ENCODE peak calls at places on chromosome 1, in five cellular contexts. Q, T, R, Y and U are unnamed samples.

GRCh38 chr1:19559641-19560040 is 74.3 kb upstream of the CAPZB start:
- DNase-seq in Q (no peak), T (peak; percentile 82), R (no peak), Y (no peak), U (no peak)

GRCh38 chr1:112790920-112791722 is 76.0 kb upstream of the PPM1J start:
- DNase-seq in Q (no peak), T (no peak), R (peak; percentile 81), Y (no peak), U (no peak)

GRCh38 chr1:151934048-151934493 is 24.8 kb upstream of the THEM4 start:
- DNase-seq in Q (peak; percentile 76), T (peak; percentile 60), R (peak; percentile 52), Y (no peak), U (peak; percentile 54)

GRCh38 chr1:37764888-37765441 is at the start of gene EPHA10:
- DNase-seq in Q (no peak), T (no peak), R (peak; percentile 97), Y (no peak), U (no peak)

GRCh38 chr1:180213401-180214177 is 16.5 kb upstream of the LHX4 start:
- DNase-seq in Q (peak; percentile 19), T (no peak), R (no peak), Y (peak; percentile 20), U (peak; percentile 100)

GRCh38 chr1:63827411-63828321 is 53.8 kb downstream of the ROR1 start:
- DNase-seq in Q (no peak), T (peak; percentile 25), R (no peak), Y (no peak), U (no peak)

GRCh38 chr1:205229916-205230700 is 2.4 kb downstream of the TMCC2 start:
- DNase-seq in Q (no peak), T (no peak), R (no peak), Y (no peak), U (no peak)

GRCh38 chr1:203937678-203938330 is 76.4 kb downstream of the SNRPE start:
- DNase-seq in Q (no peak), T (no peak), R (no peak), Y (no peak), U (no peak)

GRCh38 chr1:115706774-115707425 is 61.6 kb downstream of the CASQ2 start:
- DNase-seq in Q (peak; percentile 31), T (peak; percentile 63), R (peak; percentile 45), Y (peak; percentile 7), U (peak; percentile 67)

DNA sequence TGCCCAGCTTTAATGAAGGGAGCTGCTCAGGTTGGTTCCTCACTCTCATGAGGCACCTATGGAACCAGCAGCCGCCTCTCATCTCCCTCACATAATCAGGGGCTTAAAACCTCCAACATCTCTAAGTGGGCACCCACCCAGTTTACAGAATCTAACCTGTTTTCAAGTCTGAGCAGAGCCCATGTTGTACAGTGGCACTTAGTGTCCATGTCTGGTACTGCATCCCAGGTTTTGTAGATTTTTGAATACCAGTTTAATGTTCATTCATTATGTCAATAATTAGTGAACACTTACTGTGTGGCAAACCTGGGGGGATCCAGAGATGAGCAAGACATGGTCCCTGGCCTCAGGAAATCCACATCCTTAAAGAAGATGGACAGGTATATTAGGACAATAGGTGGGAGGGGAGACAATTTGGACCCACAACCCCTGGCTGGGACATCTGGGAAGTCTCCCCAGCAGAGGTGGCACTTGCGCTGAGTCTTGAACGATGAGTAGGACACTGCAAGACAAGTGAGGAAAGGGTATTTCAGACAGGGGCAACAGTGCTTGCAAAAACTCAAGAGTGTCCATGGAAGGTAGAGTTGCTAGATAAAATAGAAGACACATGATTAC is 83.3 kb downstream of the LACTBL1 start:
- DNase-seq in Q (peak; percentile 33), T (peak; percentile 51), R (peak; percentile 75), Y (no peak), U (peak; percentile 57)
- TF ChIP-seq RCOR1 in Q (no peak), T (no peak), R (no peak), Y (no peak), U (no peak)

GRCh38 chr1:24594328-24594598 is 38.4 kb downstream of the NCMAP start:
- DNase-seq in Q (no peak), T (no peak), R (no peak), Y (no peak), U (no peak)
- TF ChIP-seq RCOR1 in Q (no peak), T (no peak), R (no peak), Y (no peak), U (no peak)

DNA sequence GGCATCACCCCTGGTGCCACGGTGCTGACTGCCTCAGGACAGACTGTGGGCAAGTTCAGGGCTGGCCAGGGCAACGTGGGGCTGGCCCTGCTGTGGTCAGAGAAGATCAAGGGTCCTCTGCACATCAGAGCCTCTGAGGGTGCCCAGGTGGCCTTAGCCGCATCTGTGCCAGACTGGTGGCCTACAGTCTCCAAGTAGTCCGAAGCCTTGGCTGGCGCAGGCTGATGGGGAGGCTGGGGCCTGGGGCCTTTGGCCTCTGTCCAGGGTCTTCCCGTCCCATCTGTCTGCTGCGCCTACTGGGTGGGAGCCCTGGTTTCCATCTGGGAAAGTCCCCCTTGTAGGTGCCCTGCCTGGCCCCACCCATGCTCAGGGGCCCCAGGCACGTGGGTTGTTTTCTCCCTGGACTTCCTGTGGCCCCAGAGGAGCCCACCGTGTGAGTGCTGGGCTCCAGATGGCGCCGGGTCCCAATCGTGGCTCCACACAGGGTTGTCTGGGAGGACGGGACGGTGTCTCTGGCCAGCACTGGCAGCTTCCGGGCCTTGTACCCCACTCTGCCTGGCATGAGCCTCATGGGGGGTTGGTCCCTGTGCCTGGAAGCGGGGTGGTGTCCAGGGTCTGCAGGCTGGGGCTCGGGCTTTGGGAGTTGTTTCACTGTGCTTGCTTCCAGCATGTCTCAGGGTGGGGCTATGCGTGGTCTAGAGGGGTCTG is 9.9 kb downstream of the IBA57 start:
- DNase-seq in Q (no peak), T (no peak), R (no peak), Y (no peak), U (no peak)
- TF ChIP-seq RCOR1 in Q (no peak), T (no peak), R (no peak), Y (no peak), U (no peak)

GRCh38 chr1:223102797-223103533 is 40.1 kb downstream of the TLR5 start:
- DNase-seq in Q (no peak), T (no peak), R (peak; percentile 37), Y (no peak), U (no peak)

GRCh38 chr1:223110963-223111362 is 32.1 kb downstream of the TLR5 start:
- DNase-seq in Q (no peak), T (no peak), R (no peak), Y (no peak), U (no peak)

GRCh38 chr1:223109581-223110026 is 33.4 kb downstream of the TLR5 start:
- DNase-seq in Q (no peak), T (no peak), R (no peak), Y (no peak), U (no peak)

GRCh38 chr1:223105568-223105967 is 37.5 kb downstream of the TLR5 start:
- DNase-seq in Q (no peak), T (no peak), R (no peak), Y (no peak), U (no peak)

GRCh38 chr1:223106856-223107255 is 36.2 kb downstream of the TLR5 start:
- DNase-seq in Q (no peak), T (no peak), R (no peak), Y (no peak), U (no peak)
- TF ChIP-seq RCOR1 in Q (no peak), T (no peak), R (no peak), Y (no peak), U (no peak)

GRCh38 chr1:40751802-40752201 is 31.8 kb upstream of the KCNQ4 start:
- DNase-seq in Q (no peak), T (no peak), R (no peak), Y (no peak), U (no peak)
- TF ChIP-seq RCOR1 in Q (no peak), T (no peak), R (no peak), Y (no peak), U (no peak)

GRCh38 chr1:21325231-21325718 is 35.0 kb upstream of the ECE1 start:
- DNase-seq in Q (no peak), T (no peak), R (no peak), Y (no peak), U (no peak)
- TF ChIP-seq RCOR1 in Q (no peak), T (no peak), R (peak; percentile 21), Y (no peak), U (no peak)